ENCODE peak calls at places on chromosomes 1 and 21, in five cellular contexts. E, Q, N, A and C are unnamed samples.

GRCh38 chr1:10960954-10961833 is 51.3 kb upstream of the TARDBP start:
- DNase-seq in E (peak), Q (peak), N (peak), A (peak), C (peak)

GRCh38 chr1:201882665-201883132 is 6.0 kb upstream of the SHISA4 start:
- DNase-seq in E (no peak), Q (no peak), N (no peak), A (peak), C (peak)

GRCh38 chr1:60982539-60982938 is 99.8 kb upstream of the NFIA start:
- DNase-seq in E (no peak), Q (no peak), N (no peak), A (no peak), C (no peak)

GRCh38 chr21:45515241-45516061 is 26.8 kb downstream of the SLC19A1 start:
- DNase-seq in E (no peak), Q (no peak), N (no peak), A (no peak), C (no peak)

GRCh38 chr1:229557214-229557850 is 1.2 kb downstream of the ABCB10 start:
- DNase-seq in E (no peak), Q (no peak), N (no peak), A (no peak), C (no peak)

GRCh38 chr1:20484526-20485462 is 1.2 kb downstream of the CAMK2N1 start:
- DNase-seq in E (no peak), Q (peak), N (no peak), A (no peak), C (no peak)

GRCh38 chr1:107933736-107934135 is 31.2 kb downstream of the VAV3 start:
- DNase-seq in E (no peak), Q (no peak), N (no peak), A (no peak), C (no peak)

GRCh38 chr1:197695961-197696360 is 79.3 kb downstream of the DENND1B start:
- DNase-seq in E (no peak), Q (no peak), N (no peak), A (no peak), C (no peak)

GRCh38 chr1:50471967-50472366 is 48.7 kb upstream of the DMRTA2 start:
- DNase-seq in E (no peak), Q (no peak), N (no peak), A (no peak), C (no peak)

GRCh38 chr1:32470991-32471694 is 6.3 kb downstream of the ZBTB8B start:
- DNase-seq in E (peak), Q (peak), N (peak), A (no peak), C (no peak)

GRCh38 chr21:45982758-45983731 is 1.5 kb downstream of the COL6A1 start:
- DNase-seq in E (peak), Q (no peak), N (no peak), A (no peak), C (no peak)

GRCh38 chr21:35079181-35079580 is 30.1 kb upstream of the RUNX1 start:
- DNase-seq in E (no peak), Q (no peak), N (no peak), A (no peak), C (no peak)

GRCh38 chr1:232995189-232995588 is 44.8 kb downstream of the NTPCR start:
- DNase-seq in E (no peak), Q (no peak), N (no peak), A (no peak), C (no peak)

GRCh38 chr1:84374991-84375838 is 23.1 kb upstream of the DNASE2B start:
- DNase-seq in E (no peak), Q (no peak), N (no peak), A (no peak), C (no peak)

GRCh38 chr1:23978825-23979224 is 1.3 kb downstream of the SRSF10 start:
- DNase-seq in E (no peak), Q (no peak), N (no peak), A (no peak), C (no peak)

GRCh38 chr1:156583821-156584622 is 4.5 kb downstream of the TTC24 start:
- DNase-seq in E (peak), Q (peak), N (peak), A (peak), C (peak)

GRCh38 chr1:25216123-25216522 is 16.2 kb downstream of the SYF2 start:
- DNase-seq in E (no peak), Q (no peak), N (no peak), A (no peak), C (no peak)

GRCh38 chr1:8674912-8675311 is 142.5 kb downstream of the RERE start:
- DNase-seq in E (no peak), Q (no peak), N (no peak), A (no peak), C (no peak)

GRCh38 chr1:16019580-16020277 is 1.9 kb upstream of the HSPB7 start:
- DNase-seq in E (no peak), Q (no peak), N (no peak), A (no peak), C (no peak)

GRCh38 chr21:45957986-45958610 is 23.5 kb upstream of the COL6A1 start:
- DNase-seq in E (no peak), Q (no peak), N (no peak), A (peak), C (no peak)

GRCh38 chr1:170461362-170461761 is 70.6 kb upstream of the GORAB start:
- DNase-seq in E (no peak), Q (no peak), N (no peak), A (peak), C (no peak)

GRCh38 chr1:15760520-15761211 is 2.1 kb downstream of the FBLIM1 start:
- DNase-seq in E (no peak), Q (no peak), N (no peak), A (peak), C (no peak)

GRCh38 chr1:192805832-192806323 is 3.0 kb upstream of the RGS2 start:
- DNase-seq in E (no peak), Q (no peak), N (peak), A (peak), C (peak)

GRCh38 chr21:20822559-20823133 is 175.6 kb upstream of the NCAM2 start:
- DNase-seq in E (no peak), Q (no peak), N (no peak), A (no peak), C (no peak)

GRCh38 chr1:93628682-93629081 is 53.0 kb downstream of the BCAR3 start:
- DNase-seq in E (no peak), Q (no peak), N (no peak), A (no peak), C (no peak)

GRCh38 chr1:12099610-12100009 is 36.5 kb downstream of the TNFRSF8 start:
- DNase-seq in E (no peak), Q (no peak), N (no peak), A (no peak), C (no peak)